ENCODE peak calls at places on chromosomes 4 and X, in seven cellular contexts. One of them, this sample, is unnamed.

GRCh38 chrX:131068945-131069719 is 11.0 kb downstream of the ARHGAP36 start:
- DNase-seq in activated CD4-positive, alpha-beta memory T cell treated with anti-CD3 and anti-CD28 coated beads, Interleukin-2, amount 10 ng/mL, durations not matched to agents 7 days and 5 days: no peak
- DNase-seq in activated CD4-positive, alpha-beta T cell treated with anti-CD3 and anti-CD28 coated beads, Interleukin-2, amount 10 ng/mL, durations not matched to agents 7 days and 5 days: no peak
- DNase-seq in astrocyte of the hippocampus: peak; percentile 45
- DNase-seq in iPS-NIHi11: peak; percentile 61
- DNase-seq in adrenal gland: no peak
- DNase-seq in amniotic stem cell: no peak
- DNase-seq in this sample: peak; percentile 6

GRCh38 chr4:48931459-48931858 is 24.9 kb upstream of the OCIAD2 start:
- DNase-seq in activated CD4-positive, alpha-beta memory T cell treated with anti-CD3 and anti-CD28 coated beads, Interleukin-2, amount 10 ng/mL, durations not matched to agents 7 days and 5 days: no peak
- DNase-seq in amniotic stem cell: no peak
- DNase-seq in astrocyte of the hippocampus: no peak
- DNase-seq in activated CD4-positive, alpha-beta T cell treated with anti-CD3 and anti-CD28 coated beads, Interleukin-2, amount 10 ng/mL, durations not matched to agents 7 days and 5 days: no peak
- DNase-seq in adrenal gland: no peak
- DNase-seq in iPS-NIHi11: no peak
- DNase-seq in this sample: no peak

GRCh38 chr4:165115301-165115700 is 2.6 kb upstream of the TMEM192 start:
- DNase-seq in iPS-NIHi11: no peak
- DNase-seq in astrocyte of the hippocampus: no peak
- DNase-seq in amniotic stem cell: no peak
- DNase-seq in adrenal gland: no peak
- DNase-seq in activated CD4-positive, alpha-beta T cell treated with anti-CD3 and anti-CD28 coated beads, Interleukin-2, amount 10 ng/mL, durations not matched to agents 7 days and 5 days: no peak
- DNase-seq in activated CD4-positive, alpha-beta memory T cell treated with anti-CD3 and anti-CD28 coated beads, Interleukin-2, amount 10 ng/mL, durations not matched to agents 7 days and 5 days: no peak
- DNase-seq in this sample: no peak

GRCh38 chrX:155434906-155435743 is 23.3 kb downstream of the F8A3 start:
- DNase-seq in activated CD4-positive, alpha-beta memory T cell treated with anti-CD3 and anti-CD28 coated beads, Interleukin-2, amount 10 ng/mL, durations not matched to agents 7 days and 5 days: no peak
- DNase-seq in iPS-NIHi11: no peak
- DNase-seq in astrocyte of the hippocampus: no peak
- DNase-seq in adrenal gland: no peak
- DNase-seq in activated CD4-positive, alpha-beta T cell treated with anti-CD3 and anti-CD28 coated beads, Interleukin-2, amount 10 ng/mL, durations not matched to agents 7 days and 5 days: no peak
- DNase-seq in amniotic stem cell: no peak
- DNase-seq in this sample: no peak

GRCh38 chr4:67437974-67438713 is 107.2 kb downstream of the CENPC start:
- DNase-seq in astrocyte of the hippocampus: peak; percentile 13
- DNase-seq in activated CD4-positive, alpha-beta memory T cell treated with anti-CD3 and anti-CD28 coated beads, Interleukin-2, amount 10 ng/mL, durations not matched to agents 7 days and 5 days: no peak
- DNase-seq in amniotic stem cell: peak; percentile 30
- DNase-seq in adrenal gland: no peak
- DNase-seq in activated CD4-positive, alpha-beta T cell treated with anti-CD3 and anti-CD28 coated beads, Interleukin-2, amount 10 ng/mL, durations not matched to agents 7 days and 5 days: no peak
- DNase-seq in iPS-NIHi11: no peak
- DNase-seq in this sample: peak; percentile 80

GRCh38 chrX:110317079-110317819 is 636 bp downstream of the AMMECR1 start:
- DNase-seq in iPS-NIHi11: peak; percentile 20
- DNase-seq in adrenal gland: peak; percentile 29
- DNase-seq in astrocyte of the hippocampus: peak; percentile 32
- DNase-seq in activated CD4-positive, alpha-beta T cell treated with anti-CD3 and anti-CD28 coated beads, Interleukin-2, amount 10 ng/mL, durations not matched to agents 7 days and 5 days: peak; percentile 21
- DNase-seq in amniotic stem cell: no peak
- DNase-seq in activated CD4-positive, alpha-beta memory T cell treated with anti-CD3 and anti-CD28 coated beads, Interleukin-2, amount 10 ng/mL, durations not matched to agents 7 days and 5 days: peak; percentile 44
- DNase-seq in this sample: peak; percentile 6

GRCh38 chr4:109614015-109614414 is 54.0 kb downstream of the MCUB start:
- DNase-seq in iPS-NIHi11: no peak
- DNase-seq in amniotic stem cell: no peak
- DNase-seq in activated CD4-positive, alpha-beta memory T cell treated with anti-CD3 and anti-CD28 coated beads, Interleukin-2, amount 10 ng/mL, durations not matched to agents 7 days and 5 days: no peak
- DNase-seq in activated CD4-positive, alpha-beta T cell treated with anti-CD3 and anti-CD28 coated beads, Interleukin-2, amount 10 ng/mL, durations not matched to agents 7 days and 5 days: no peak
- DNase-seq in astrocyte of the hippocampus: no peak
- DNase-seq in adrenal gland: no peak
- DNase-seq in this sample: no peak

GRCh38 chr4:169106696-169107229 is 96.7 kb upstream of the CBR4 start:
- DNase-seq in activated CD4-positive, alpha-beta T cell treated with anti-CD3 and anti-CD28 coated beads, Interleukin-2, amount 10 ng/mL, durations not matched to agents 7 days and 5 days: no peak
- DNase-seq in iPS-NIHi11: no peak
- DNase-seq in adrenal gland: no peak
- DNase-seq in activated CD4-positive, alpha-beta memory T cell treated with anti-CD3 and anti-CD28 coated beads, Interleukin-2, amount 10 ng/mL, durations not matched to agents 7 days and 5 days: no peak
- DNase-seq in amniotic stem cell: no peak
- DNase-seq in astrocyte of the hippocampus: no peak
- DNase-seq in this sample: no peak

GRCh38 chr4:99156992-99157391 is 12.9 kb upstream of the ADH4 start:
- DNase-seq in adrenal gland: no peak
- DNase-seq in activated CD4-positive, alpha-beta memory T cell treated with anti-CD3 and anti-CD28 coated beads, Interleukin-2, amount 10 ng/mL, durations not matched to agents 7 days and 5 days: no peak
- DNase-seq in astrocyte of the hippocampus: no peak
- DNase-seq in amniotic stem cell: no peak
- DNase-seq in iPS-NIHi11: no peak
- DNase-seq in activated CD4-positive, alpha-beta T cell treated with anti-CD3 and anti-CD28 coated beads, Interleukin-2, amount 10 ng/mL, durations not matched to agents 7 days and 5 days: no peak
- DNase-seq in this sample: no peak

GRCh38 chrX:110086916-110087484 is 84.1 kb downstream of the TMEM164 start:
- DNase-seq in adrenal gland: no peak
- DNase-seq in activated CD4-positive, alpha-beta memory T cell treated with anti-CD3 and anti-CD28 coated beads, Interleukin-2, amount 10 ng/mL, durations not matched to agents 7 days and 5 days: no peak
- DNase-seq in iPS-NIHi11: no peak
- DNase-seq in activated CD4-positive, alpha-beta T cell treated with anti-CD3 and anti-CD28 coated beads, Interleukin-2, amount 10 ng/mL, durations not matched to agents 7 days and 5 days: no peak
- DNase-seq in astrocyte of the hippocampus: peak; percentile 72
- DNase-seq in amniotic stem cell: peak; percentile 58
- DNase-seq in this sample: peak; percentile 71

GRCh38 chrX:129823115-129823514 is 20.6 kb downstream of the ZDHHC9 start:
- DNase-seq in amniotic stem cell: no peak
- DNase-seq in activated CD4-positive, alpha-beta memory T cell treated with anti-CD3 and anti-CD28 coated beads, Interleukin-2, amount 10 ng/mL, durations not matched to agents 7 days and 5 days: peak; percentile 50
- DNase-seq in iPS-NIHi11: peak; percentile 38
- DNase-seq in adrenal gland: peak; percentile 39
- DNase-seq in activated CD4-positive, alpha-beta T cell treated with anti-CD3 and anti-CD28 coated beads, Interleukin-2, amount 10 ng/mL, durations not matched to agents 7 days and 5 days: peak; percentile 67
- DNase-seq in astrocyte of the hippocampus: peak; percentile 51
- DNase-seq in this sample: peak; percentile 44

GRCh38 chr4:6380746-6381411 is 91.5 kb downstream of the PPP2R2C start:
- DNase-seq in activated CD4-positive, alpha-beta T cell treated with anti-CD3 and anti-CD28 coated beads, Interleukin-2, amount 10 ng/mL, durations not matched to agents 7 days and 5 days: no peak
- DNase-seq in astrocyte of the hippocampus: no peak
- DNase-seq in activated CD4-positive, alpha-beta memory T cell treated with anti-CD3 and anti-CD28 coated beads, Interleukin-2, amount 10 ng/mL, durations not matched to agents 7 days and 5 days: no peak
- DNase-seq in adrenal gland: no peak
- DNase-seq in iPS-NIHi11: no peak
- DNase-seq in amniotic stem cell: no peak
- DNase-seq in this sample: no peak

GRCh38 chr4:150722908-150723362 is 141.0 kb downstream of the MAB21L2 start:
- DNase-seq in iPS-NIHi11: no peak
- DNase-seq in adrenal gland: peak; percentile 76
- DNase-seq in astrocyte of the hippocampus: no peak
- DNase-seq in activated CD4-positive, alpha-beta T cell treated with anti-CD3 and anti-CD28 coated beads, Interleukin-2, amount 10 ng/mL, durations not matched to agents 7 days and 5 days: no peak
- DNase-seq in amniotic stem cell: no peak
- DNase-seq in activated CD4-positive, alpha-beta memory T cell treated with anti-CD3 and anti-CD28 coated beads, Interleukin-2, amount 10 ng/mL, durations not matched to agents 7 days and 5 days: no peak
- DNase-seq in this sample: peak; percentile 45

GRCh38 chr4:38099908-38100407 is 139.8 kb downstream of the PTTG2 start:
- DNase-seq in astrocyte of the hippocampus: peak; percentile 74
- DNase-seq in activated CD4-positive, alpha-beta memory T cell treated with anti-CD3 and anti-CD28 coated beads, Interleukin-2, amount 10 ng/mL, durations not matched to agents 7 days and 5 days: no peak
- DNase-seq in amniotic stem cell: peak; percentile 53
- DNase-seq in activated CD4-positive, alpha-beta T cell treated with anti-CD3 and anti-CD28 coated beads, Interleukin-2, amount 10 ng/mL, durations not matched to agents 7 days and 5 days: no peak
- DNase-seq in adrenal gland: no peak
- DNase-seq in iPS-NIHi11: no peak
- DNase-seq in this sample: peak; percentile 84

GRCh38 chr4:170729897-170730296 is 640.1 kb upstream of the AADAT start:
- DNase-seq in adrenal gland: no peak
- DNase-seq in astrocyte of the hippocampus: no peak
- DNase-seq in activated CD4-positive, alpha-beta T cell treated with anti-CD3 and anti-CD28 coated beads, Interleukin-2, amount 10 ng/mL, durations not matched to agents 7 days and 5 days: no peak
- DNase-seq in amniotic stem cell: no peak
- DNase-seq in iPS-NIHi11: no peak
- DNase-seq in activated CD4-positive, alpha-beta memory T cell treated with anti-CD3 and anti-CD28 coated beads, Interleukin-2, amount 10 ng/mL, durations not matched to agents 7 days and 5 days: no peak
- DNase-seq in this sample: no peak

GRCh38 chr4:149549911-149550310 is 265.7 kb downstream of the IQCM start:
- DNase-seq in iPS-NIHi11: peak; percentile 46
- DNase-seq in activated CD4-positive, alpha-beta memory T cell treated with anti-CD3 and anti-CD28 coated beads, Interleukin-2, amount 10 ng/mL, durations not matched to agents 7 days and 5 days: no peak
- DNase-seq in astrocyte of the hippocampus: peak; percentile 34
- DNase-seq in adrenal gland: peak; percentile 16
- DNase-seq in amniotic stem cell: no peak
- DNase-seq in activated CD4-positive, alpha-beta T cell treated with anti-CD3 and anti-CD28 coated beads, Interleukin-2, amount 10 ng/mL, durations not matched to agents 7 days and 5 days: no peak
- DNase-seq in this sample: no peak

GRCh38 chr4:100799767-100800539 is 282.1 kb upstream of the EMCN start:
- DNase-seq in astrocyte of the hippocampus: no peak
- DNase-seq in activated CD4-positive, alpha-beta T cell treated with anti-CD3 and anti-CD28 coated beads, Interleukin-2, amount 10 ng/mL, durations not matched to agents 7 days and 5 days: no peak
- DNase-seq in adrenal gland: no peak
- DNase-seq in amniotic stem cell: no peak
- DNase-seq in activated CD4-positive, alpha-beta memory T cell treated with anti-CD3 and anti-CD28 coated beads, Interleukin-2, amount 10 ng/mL, durations not matched to agents 7 days and 5 days: no peak
- DNase-seq in iPS-NIHi11: no peak
- DNase-seq in this sample: no peak

GRCh38 chr4:115945026-115945425 is 831.6 kb upstream of the NDST4 start:
- DNase-seq in activated CD4-positive, alpha-beta T cell treated with anti-CD3 and anti-CD28 coated beads, Interleukin-2, amount 10 ng/mL, durations not matched to agents 7 days and 5 days: no peak
- DNase-seq in astrocyte of the hippocampus: no peak
- DNase-seq in iPS-NIHi11: no peak
- DNase-seq in adrenal gland: no peak
- DNase-seq in activated CD4-positive, alpha-beta memory T cell treated with anti-CD3 and anti-CD28 coated beads, Interleukin-2, amount 10 ng/mL, durations not matched to agents 7 days and 5 days: no peak
- DNase-seq in amniotic stem cell: no peak
- DNase-seq in this sample: no peak

GRCh38 chrX:119602701-119603255 is 3.4 kb downstream of the NKRF start:
- DNase-seq in astrocyte of the hippocampus: no peak
- DNase-seq in activated CD4-positive, alpha-beta memory T cell treated with anti-CD3 and anti-CD28 coated beads, Interleukin-2, amount 10 ng/mL, durations not matched to agents 7 days and 5 days: no peak
- DNase-seq in activated CD4-positive, alpha-beta T cell treated with anti-CD3 and anti-CD28 coated beads, Interleukin-2, amount 10 ng/mL, durations not matched to agents 7 days and 5 days: no peak
- DNase-seq in amniotic stem cell: no peak
- DNase-seq in adrenal gland: no peak
- DNase-seq in iPS-NIHi11: no peak
- DNase-seq in this sample: no peak

GRCh38 chr4:7770675-7771050 is 169.0 kb downstream of the AFAP1 start:
- DNase-seq in activated CD4-positive, alpha-beta memory T cell treated with anti-CD3 and anti-CD28 coated beads, Interleukin-2, amount 10 ng/mL, durations not matched to agents 7 days and 5 days: no peak
- DNase-seq in iPS-NIHi11: no peak
- DNase-seq in astrocyte of the hippocampus: no peak
- DNase-seq in adrenal gland: no peak
- DNase-seq in activated CD4-positive, alpha-beta T cell treated with anti-CD3 and anti-CD28 coated beads, Interleukin-2, amount 10 ng/mL, durations not matched to agents 7 days and 5 days: no peak
- DNase-seq in amniotic stem cell: no peak
- DNase-seq in this sample: no peak

GRCh38 chr4:157741642-157742041 is 431.2 kb downstream of the GASK1B start:
- DNase-seq in amniotic stem cell: no peak
- DNase-seq in astrocyte of the hippocampus: no peak
- DNase-seq in adrenal gland: no peak
- DNase-seq in activated CD4-positive, alpha-beta memory T cell treated with anti-CD3 and anti-CD28 coated beads, Interleukin-2, amount 10 ng/mL, durations not matched to agents 7 days and 5 days: no peak
- DNase-seq in activated CD4-positive, alpha-beta T cell treated with anti-CD3 and anti-CD28 coated beads, Interleukin-2, amount 10 ng/mL, durations not matched to agents 7 days and 5 days: no peak
- DNase-seq in iPS-NIHi11: no peak
- DNase-seq in this sample: peak; percentile 59

GRCh38 chrX:70970482-70970999 is 39.6 kb upstream of the SLC7A3 start:
- DNase-seq in astrocyte of the hippocampus: peak; percentile 16
- DNase-seq in amniotic stem cell: no peak
- DNase-seq in adrenal gland: no peak
- DNase-seq in activated CD4-positive, alpha-beta memory T cell treated with anti-CD3 and anti-CD28 coated beads, Interleukin-2, amount 10 ng/mL, durations not matched to agents 7 days and 5 days: no peak
- DNase-seq in activated CD4-positive, alpha-beta T cell treated with anti-CD3 and anti-CD28 coated beads, Interleukin-2, amount 10 ng/mL, durations not matched to agents 7 days and 5 days: no peak
- DNase-seq in iPS-NIHi11: no peak
- DNase-seq in this sample: peak; percentile 18

GRCh38 chr4:77959566-77960338 is 97.1 kb downstream of the MRPL1 start:
- DNase-seq in activated CD4-positive, alpha-beta memory T cell treated with anti-CD3 and anti-CD28 coated beads, Interleukin-2, amount 10 ng/mL, durations not matched to agents 7 days and 5 days: no peak
- DNase-seq in iPS-NIHi11: peak; percentile 42
- DNase-seq in adrenal gland: no peak
- DNase-seq in activated CD4-positive, alpha-beta T cell treated with anti-CD3 and anti-CD28 coated beads, Interleukin-2, amount 10 ng/mL, durations not matched to agents 7 days and 5 days: peak; percentile 35
- DNase-seq in amniotic stem cell: peak; percentile 61
- DNase-seq in astrocyte of the hippocampus: peak; percentile 70
- DNase-seq in this sample: peak; percentile 55

GRCh38 chrX:69535661-69536060 is 31.5 kb downstream of the NALF2 start:
- DNase-seq in activated CD4-positive, alpha-beta T cell treated with anti-CD3 and anti-CD28 coated beads, Interleukin-2, amount 10 ng/mL, durations not matched to agents 7 days and 5 days: no peak
- DNase-seq in iPS-NIHi11: no peak
- DNase-seq in adrenal gland: no peak
- DNase-seq in activated CD4-positive, alpha-beta memory T cell treated with anti-CD3 and anti-CD28 coated beads, Interleukin-2, amount 10 ng/mL, durations not matched to agents 7 days and 5 days: no peak
- DNase-seq in astrocyte of the hippocampus: no peak
- DNase-seq in amniotic stem cell: no peak
- DNase-seq in this sample: no peak

GRCh38 chr4:100948911-100949310 is 398.4 kb downstream of the PPP3CA start:
- DNase-seq in activated CD4-positive, alpha-beta T cell treated with anti-CD3 and anti-CD28 coated beads, Interleukin-2, amount 10 ng/mL, durations not matched to agents 7 days and 5 days: no peak
- DNase-seq in activated CD4-positive, alpha-beta memory T cell treated with anti-CD3 and anti-CD28 coated beads, Interleukin-2, amount 10 ng/mL, durations not matched to agents 7 days and 5 days: no peak
- DNase-seq in astrocyte of the hippocampus: no peak
- DNase-seq in amniotic stem cell: no peak
- DNase-seq in adrenal gland: no peak
- DNase-seq in iPS-NIHi11: no peak
- DNase-seq in this sample: no peak

GRCh38 chr4:182925298-182925738 is 8.1 kb upstream of the DCTD start:
- DNase-seq in iPS-NIHi11: peak; percentile 58
- DNase-seq in activated CD4-positive, alpha-beta T cell treated with anti-CD3 and anti-CD28 coated beads, Interleukin-2, amount 10 ng/mL, durations not matched to agents 7 days and 5 days: peak; percentile 63
- DNase-seq in adrenal gland: peak; percentile 79
- DNase-seq in amniotic stem cell: peak; percentile 40
- DNase-seq in astrocyte of the hippocampus: peak; percentile 71
- DNase-seq in activated CD4-positive, alpha-beta memory T cell treated with anti-CD3 and anti-CD28 coated beads, Interleukin-2, amount 10 ng/mL, durations not matched to agents 7 days and 5 days: peak; percentile 59
- DNase-seq in this sample: peak; percentile 69

This sample was measured in endothelial cell of umbilical vein.